ENCODE peak calls at places on chromosomes 5 and 9, in four cellular contexts. One of them, this sample, is unnamed.

GRCh38 chr5:162214551-162214950 is 147.0 kb downstream of the GABRG2 start:
- DNase-seq in testis: no peak
- DNase-seq in adrenal gland: no peak
- DNase-seq in esophagus squamous epithelium: no peak
- DNase-seq in this sample: no peak

GRCh38 chr9:86778761-86779160 is 168.5 kb downstream of the GAS1 start:
- DNase-seq in testis: no peak
- DNase-seq in esophagus squamous epithelium: no peak
- DNase-seq in adrenal gland: no peak
- DNase-seq in this sample: no peak

GRCh38 chr5:143543358-143544255 is 140.1 kb upstream of the NR3C1 start:
- DNase-seq in adrenal gland: no peak
- DNase-seq in esophagus squamous epithelium: no peak
- DNase-seq in testis: no peak
- DNase-seq in this sample: no peak

GRCh38 chr5:143213851-143214363 is 189.6 kb downstream of the NR3C1 start:
- DNase-seq in adrenal gland: no peak
- DNase-seq in testis: no peak
- DNase-seq in esophagus squamous epithelium: no peak
- DNase-seq in this sample: peak

GRCh38 chr5:55650391-55650790 is 61.7 kb downstream of the SLC38A9 start:
- DNase-seq in esophagus squamous epithelium: no peak
- DNase-seq in adrenal gland: no peak
- DNase-seq in testis: no peak
- DNase-seq in this sample: no peak

GRCh38 chr5:100270323-100270771 is 264.8 kb upstream of the FAM174A start:
- DNase-seq in testis: no peak
- DNase-seq in esophagus squamous epithelium: no peak
- DNase-seq in adrenal gland: no peak
- DNase-seq in this sample: no peak

GRCh38 chr5:149358294-149358651 is 427 bp downstream of the PCYOX1L start:
- DNase-seq in testis: peak
- DNase-seq in esophagus squamous epithelium: no peak
- DNase-seq in adrenal gland: peak
- DNase-seq in this sample: peak

GRCh38 chr9:86469476-86470087 is 115.4 kb upstream of the TUT7 start:
- DNase-seq in adrenal gland: no peak
- DNase-seq in testis: no peak
- DNase-seq in esophagus squamous epithelium: no peak
- DNase-seq in this sample: peak

GRCh38 chr5:100505984-100506670 is 29.0 kb upstream of the FAM174A start:
- DNase-seq in adrenal gland: peak
- DNase-seq in testis: no peak
- DNase-seq in esophagus squamous epithelium: no peak
- DNase-seq in this sample: no peak

GRCh38 chr5:173741729-173742431 is 125.4 kb upstream of the BOD1 start:
- DNase-seq in esophagus squamous epithelium: no peak
- DNase-seq in testis: no peak
- DNase-seq in adrenal gland: no peak
- DNase-seq in this sample: peak

GRCh38 chr9:117480729-117481128 is 65.9 kb upstream of the ASTN2 start:
- DNase-seq in esophagus squamous epithelium: no peak
- DNase-seq in adrenal gland: no peak
- DNase-seq in testis: no peak
- DNase-seq in this sample: no peak

GRCh38 chr9:86563350-86563749 is 209.1 kb upstream of the TUT7 start:
- DNase-seq in esophagus squamous epithelium: no peak
- DNase-seq in adrenal gland: no peak
- DNase-seq in testis: no peak
- DNase-seq in this sample: no peak

GRCh38 chr5:141199359-141200235 is at the start of gene PCDHB11:
- DNase-seq in adrenal gland: no peak
- DNase-seq in esophagus squamous epithelium: no peak
- DNase-seq in testis: no peak
- DNase-seq in this sample: no peak

GRCh38 chr9:92141144-92142129 is 26.2 kb upstream of the SPTLC1 start:
- DNase-seq in testis: peak
- DNase-seq in esophagus squamous epithelium: no peak
- DNase-seq in adrenal gland: peak
- DNase-seq in this sample: no peak

GRCh38 chr9:90508940-90509339 is 133.7 kb downstream of the DIRAS2 start:
- DNase-seq in testis: no peak
- DNase-seq in esophagus squamous epithelium: no peak
- DNase-seq in adrenal gland: no peak
- DNase-seq in this sample: no peak

GRCh38 chr9:90505695-90506094 is 136.9 kb downstream of the DIRAS2 start:
- DNase-seq in testis: no peak
- DNase-seq in adrenal gland: no peak
- DNase-seq in esophagus squamous epithelium: no peak
- DNase-seq in this sample: no peak

GRCh38 chr9:90499741-90500140 is 142.9 kb downstream of the DIRAS2 start:
- DNase-seq in adrenal gland: no peak
- DNase-seq in testis: no peak
- DNase-seq in esophagus squamous epithelium: no peak
- DNase-seq in this sample: no peak

GRCh38 chr9:90502134-90502533 is 140.5 kb downstream of the DIRAS2 start:
- DNase-seq in adrenal gland: no peak
- DNase-seq in testis: no peak
- DNase-seq in esophagus squamous epithelium: no peak
- DNase-seq in this sample: no peak

DNA sequence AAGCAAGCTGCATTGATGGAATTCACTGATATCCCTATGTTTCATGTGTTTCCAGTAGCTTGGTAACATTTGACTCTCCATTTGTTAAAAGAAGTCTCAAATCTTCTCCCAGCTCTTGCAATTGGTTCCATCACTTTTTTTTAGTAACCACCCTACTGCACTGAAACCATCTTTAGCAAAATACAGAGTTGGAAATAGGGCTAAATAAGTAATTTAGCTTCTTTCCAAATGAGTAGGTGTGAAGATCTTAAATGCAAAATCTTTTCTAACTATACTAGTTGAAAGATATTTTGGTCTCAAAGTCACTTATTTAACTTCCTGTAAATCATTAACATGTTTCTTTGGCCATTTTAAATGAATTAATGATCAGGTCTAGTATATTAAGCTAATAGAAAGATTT is 138.1 kb downstream of the DIRAS2 start:
- DNase-seq in adrenal gland: no peak
- DNase-seq in esophagus squamous epithelium: no peak
- DNase-seq in testis: no peak
- DNase-seq in this sample: no peak
- TF ChIP-seq POLR2A in adrenal gland: no peak
- TF ChIP-seq POLR2A in esophagus squamous epithelium: no peak
- TF ChIP-seq POLR2A in testis: no peak
- TF ChIP-seq POLR2A in this sample: no peak

GRCh38 chr5:121105921-121106320 is 641.8 kb downstream of the PRR16 start:
- DNase-seq in esophagus squamous epithelium: no peak
- DNase-seq in testis: no peak
- DNase-seq in adrenal gland: no peak
- DNase-seq in this sample: no peak

GRCh38 chr5:121100931-121101330 is 636.8 kb downstream of the PRR16 start:
- DNase-seq in esophagus squamous epithelium: no peak
- DNase-seq in testis: no peak
- DNase-seq in adrenal gland: no peak
- DNase-seq in this sample: no peak
- TF ChIP-seq POLR2A in esophagus squamous epithelium: no peak
- TF ChIP-seq POLR2A in testis: no peak
- TF ChIP-seq POLR2A in adrenal gland: no peak
- TF ChIP-seq POLR2A in this sample: no peak

GRCh38 chr5:40656766-40657165 is 22.9 kb upstream of the PTGER4 start:
- DNase-seq in adrenal gland: no peak
- DNase-seq in testis: no peak
- DNase-seq in esophagus squamous epithelium: no peak
- DNase-seq in this sample: no peak
- TF ChIP-seq POLR2A in adrenal gland: no peak
- TF ChIP-seq POLR2A in testis: no peak
- TF ChIP-seq POLR2A in esophagus squamous epithelium: no peak
- TF ChIP-seq POLR2A in this sample: no peak

DNA sequence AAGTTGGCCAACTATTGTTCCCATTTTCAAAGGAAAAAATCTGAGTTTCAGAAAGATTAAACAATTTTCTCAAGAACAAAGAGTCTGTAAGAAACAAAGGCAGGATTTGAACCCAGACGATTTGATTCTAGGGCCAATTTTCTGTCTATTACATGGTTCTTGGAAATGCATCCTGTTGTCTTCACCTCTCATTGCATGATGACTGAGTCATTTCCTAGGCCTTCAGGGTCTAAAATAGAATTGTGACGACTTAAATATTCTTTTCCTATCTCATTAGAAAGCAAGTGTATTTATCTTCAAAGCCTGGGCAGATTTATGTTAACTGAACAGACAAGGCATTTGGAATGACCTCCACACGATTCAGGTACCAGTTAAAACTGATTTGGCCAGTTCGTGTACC is 512.9 kb downstream of the NTRK2 start:
- DNase-seq in esophagus squamous epithelium: no peak
- DNase-seq in testis: no peak
- DNase-seq in adrenal gland: no peak
- DNase-seq in this sample: no peak
- TF ChIP-seq POLR2A in esophagus squamous epithelium: no peak
- TF ChIP-seq POLR2A in testis: no peak
- TF ChIP-seq POLR2A in adrenal gland: no peak
- TF ChIP-seq POLR2A in this sample: no peak

GRCh38 chr5:181234455-181235306 is 9.0 kb downstream of the RACK1 start:
- DNase-seq in testis: no peak
- DNase-seq in adrenal gland: no peak
- DNase-seq in esophagus squamous epithelium: no peak
- DNase-seq in this sample: no peak
- TF ChIP-seq POLR2A in testis: no peak
- TF ChIP-seq POLR2A in adrenal gland: no peak
- TF ChIP-seq POLR2A in esophagus squamous epithelium: no peak
- TF ChIP-seq POLR2A in this sample: peak

GRCh38 chr5:10173716-10174115 is 76.0 kb downstream of the ATPSCKMT start:
- DNase-seq in esophagus squamous epithelium: no peak
- DNase-seq in adrenal gland: no peak
- DNase-seq in testis: no peak
- DNase-seq in this sample: no peak
- TF ChIP-seq POLR2A in esophagus squamous epithelium: no peak
- TF ChIP-seq POLR2A in adrenal gland: no peak
- TF ChIP-seq POLR2A in testis: no peak
- TF ChIP-seq POLR2A in this sample: no peak

GRCh38 chr9:125200216-125201047 is at the start of gene RABEPK:
- DNase-seq in adrenal gland: peak
- DNase-seq in testis: peak
- DNase-seq in esophagus squamous epithelium: peak
- DNase-seq in this sample: peak
- TF ChIP-seq POLR2A in adrenal gland: peak
- TF ChIP-seq POLR2A in testis: peak
- TF ChIP-seq POLR2A in esophagus squamous epithelium: no peak
- TF ChIP-seq POLR2A in this sample: peak

GRCh38 chr9:137843355-137843754 is 34.2 kb upstream of the CACNA1B start:
- DNase-seq in testis: no peak
- DNase-seq in adrenal gland: no peak
- DNase-seq in esophagus squamous epithelium: no peak
- DNase-seq in this sample: no peak
- TF ChIP-seq POLR2A in testis: no peak
- TF ChIP-seq POLR2A in adrenal gland: no peak
- TF ChIP-seq POLR2A in esophagus squamous epithelium: no peak
- TF ChIP-seq POLR2A in this sample: no peak